ENCODE peak calls at places on chromosome 16, in ten cellular contexts. One of them, this sample, is unnamed.

GRCh38 chr16:88298882-88299745 is 83.6 kb upstream of the ZNF469 start:
- DNase-seq in adrenal gland: no peak
- DNase-seq in stomach: no peak
- DNase-seq in psoas muscle: no peak
- DNase-seq in RWPE1: no peak
- DNase-seq in GM06990: no peak
- DNase-seq in Calu3: no peak
- DNase-seq in AG10803: peak
- DNase-seq in WERI-Rb-1: no peak
- DNase-seq in H9: no peak
- DNase-seq in this sample: no peak

GRCh38 chr16:14641877-14642276 is 9.1 kb downstream of the BFAR start:
- DNase-seq in adrenal gland: no peak
- DNase-seq in stomach: no peak
- DNase-seq in psoas muscle: no peak
- DNase-seq in RWPE1: no peak
- DNase-seq in GM06990: no peak
- DNase-seq in Calu3: no peak
- DNase-seq in AG10803: no peak
- DNase-seq in WERI-Rb-1: no peak
- DNase-seq in H9: peak
- DNase-seq in this sample: no peak

GRCh38 chr16:55462241-55462640 is 16.8 kb upstream of the MMP2 start:
- DNase-seq in adrenal gland: no peak
- DNase-seq in stomach: no peak
- DNase-seq in psoas muscle: no peak
- DNase-seq in RWPE1: no peak
- DNase-seq in GM06990: no peak
- DNase-seq in Calu3: no peak
- DNase-seq in AG10803: no peak
- DNase-seq in WERI-Rb-1: peak
- DNase-seq in H9: no peak
- DNase-seq in this sample: no peak

GRCh38 chr16:67900156-67900555 is 7.1 kb downstream of the PSKH1 start:
- DNase-seq in adrenal gland: no peak
- DNase-seq in stomach: no peak
- DNase-seq in psoas muscle: no peak
- DNase-seq in RWPE1: no peak
- DNase-seq in GM06990: no peak
- DNase-seq in Calu3: no peak
- DNase-seq in AG10803: no peak
- DNase-seq in WERI-Rb-1: no peak
- DNase-seq in H9: no peak
- DNase-seq in this sample: no peak

GRCh38 chr16:19377864-19378263 is 39.8 kb upstream of the TMC5 start:
- DNase-seq in adrenal gland: no peak
- DNase-seq in stomach: no peak
- DNase-seq in psoas muscle: no peak
- DNase-seq in RWPE1: peak
- DNase-seq in GM06990: no peak
- DNase-seq in Calu3: no peak
- DNase-seq in AG10803: no peak
- DNase-seq in WERI-Rb-1: no peak
- DNase-seq in H9: no peak
- DNase-seq in this sample: no peak

GRCh38 chr16:9836118-9836736 is 346.0 kb downstream of the GRIN2A start:
- DNase-seq in adrenal gland: peak
- DNase-seq in stomach: no peak
- DNase-seq in psoas muscle: no peak
- DNase-seq in RWPE1: peak
- DNase-seq in GM06990: no peak
- DNase-seq in Calu3: peak
- DNase-seq in AG10803: peak
- DNase-seq in WERI-Rb-1: no peak
- DNase-seq in H9: no peak
- DNase-seq in this sample: no peak

GRCh38 chr16:15950167-15950854 is 895 bp downstream of the ABCC1 start:
- DNase-seq in adrenal gland: no peak
- DNase-seq in stomach: peak
- DNase-seq in psoas muscle: no peak
- DNase-seq in RWPE1: peak
- DNase-seq in GM06990: peak
- DNase-seq in Calu3: peak
- DNase-seq in AG10803: peak
- DNase-seq in WERI-Rb-1: peak
- DNase-seq in H9: no peak
- DNase-seq in this sample: peak

GRCh38 chr16:22643886-22644285 is 133.2 kb downstream of the NPIPB5 start:
- DNase-seq in adrenal gland: no peak
- DNase-seq in stomach: no peak
- DNase-seq in psoas muscle: no peak
- DNase-seq in RWPE1: no peak
- DNase-seq in GM06990: no peak
- DNase-seq in Calu3: no peak
- DNase-seq in AG10803: no peak
- DNase-seq in WERI-Rb-1: no peak
- DNase-seq in H9: no peak
- DNase-seq in this sample: no peak

GRCh38 chr16:22220076-22220453 is 14.0 kb downstream of the EEF2K start:
- DNase-seq in adrenal gland: no peak
- DNase-seq in stomach: no peak
- DNase-seq in psoas muscle: peak
- DNase-seq in RWPE1: no peak
- DNase-seq in GM06990: no peak
- DNase-seq in Calu3: no peak
- DNase-seq in AG10803: peak
- DNase-seq in WERI-Rb-1: no peak
- DNase-seq in H9: no peak
- DNase-seq in this sample: no peak

GRCh38 chr16:24035127-24035842 is 199.5 kb downstream of the PRKCB start:
- DNase-seq in adrenal gland: no peak
- DNase-seq in stomach: no peak
- DNase-seq in psoas muscle: no peak
- DNase-seq in RWPE1: no peak
- DNase-seq in GM06990: no peak
- DNase-seq in Calu3: no peak
- DNase-seq in AG10803: no peak
- DNase-seq in WERI-Rb-1: no peak
- DNase-seq in H9: no peak
- DNase-seq in this sample: no peak

GRCh38 chr16:50593410-50594139 is 45.4 kb downstream of the NKD1 start:
- DNase-seq in adrenal gland: no peak
- DNase-seq in stomach: no peak
- DNase-seq in psoas muscle: no peak
- DNase-seq in RWPE1: no peak
- DNase-seq in GM06990: no peak
- DNase-seq in Calu3: no peak
- DNase-seq in AG10803: no peak
- DNase-seq in WERI-Rb-1: peak
- DNase-seq in H9: peak
- DNase-seq in this sample: no peak
- TF ChIP-seq CTCF in adrenal gland: no peak
- TF ChIP-seq CTCF in stomach: no peak
- TF ChIP-seq CTCF in psoas muscle: no peak
- TF ChIP-seq CTCF in RWPE1: no peak
- TF ChIP-seq CTCF in GM06990: no peak
- TF ChIP-seq CTCF in Calu3: no peak
- TF ChIP-seq CTCF in AG10803: peak
- TF ChIP-seq CTCF in WERI-Rb-1: peak
- TF ChIP-seq CTCF in H9: peak
- TF ChIP-seq CTCF in this sample: peak

GRCh38 chr16:11869657-11870228 is 18.4 kb upstream of the RSL1D1 start:
- DNase-seq in adrenal gland: no peak
- DNase-seq in stomach: no peak
- DNase-seq in psoas muscle: no peak
- DNase-seq in RWPE1: no peak
- DNase-seq in GM06990: no peak
- DNase-seq in Calu3: no peak
- DNase-seq in AG10803: no peak
- DNase-seq in WERI-Rb-1: no peak
- DNase-seq in H9: no peak
- DNase-seq in this sample: no peak

GRCh38 chr16:11876306-11876705 is 25.0 kb upstream of the RSL1D1 start:
- DNase-seq in adrenal gland: no peak
- DNase-seq in stomach: no peak
- DNase-seq in psoas muscle: no peak
- DNase-seq in RWPE1: no peak
- DNase-seq in GM06990: no peak
- DNase-seq in Calu3: no peak
- DNase-seq in AG10803: no peak
- DNase-seq in WERI-Rb-1: no peak
- DNase-seq in H9: no peak
- DNase-seq in this sample: no peak

GRCh38 chr16:11875721-11876120 is 24.4 kb upstream of the RSL1D1 start:
- DNase-seq in adrenal gland: no peak
- DNase-seq in stomach: no peak
- DNase-seq in psoas muscle: no peak
- DNase-seq in RWPE1: no peak
- DNase-seq in GM06990: no peak
- DNase-seq in Calu3: no peak
- DNase-seq in AG10803: no peak
- DNase-seq in WERI-Rb-1: no peak
- DNase-seq in H9: no peak
- DNase-seq in this sample: no peak

GRCh38 chr16:11868412-11868980 is 17.2 kb upstream of the RSL1D1 start:
- DNase-seq in adrenal gland: no peak
- DNase-seq in stomach: no peak
- DNase-seq in psoas muscle: no peak
- DNase-seq in RWPE1: no peak
- DNase-seq in GM06990: no peak
- DNase-seq in Calu3: no peak
- DNase-seq in AG10803: no peak
- DNase-seq in WERI-Rb-1: no peak
- DNase-seq in H9: no peak
- DNase-seq in this sample: no peak

DNA sequence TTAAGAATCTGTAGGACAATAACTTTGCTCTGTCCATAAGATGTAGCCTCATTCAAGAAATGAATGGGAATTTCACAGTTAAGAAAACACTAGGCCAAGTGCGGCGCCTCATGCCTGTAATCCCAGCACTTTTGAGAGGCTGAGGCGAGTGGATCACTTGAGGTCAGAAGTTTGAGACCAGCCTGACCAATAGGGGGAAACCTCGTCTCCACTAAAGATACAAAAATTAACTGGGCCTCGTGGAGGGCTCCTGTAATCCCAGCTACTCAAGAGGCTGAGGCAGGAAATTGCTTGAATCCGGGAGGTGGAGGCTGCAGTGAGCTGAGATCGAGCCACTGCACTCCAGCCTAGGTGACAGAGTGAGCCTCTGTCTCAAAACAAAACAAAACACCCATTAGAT is 19.9 kb upstream of the RSL1D1 start:
- DNase-seq in adrenal gland: no peak
- DNase-seq in stomach: no peak
- DNase-seq in psoas muscle: no peak
- DNase-seq in RWPE1: no peak
- DNase-seq in GM06990: no peak
- DNase-seq in Calu3: no peak
- DNase-seq in AG10803: peak
- DNase-seq in WERI-Rb-1: peak
- DNase-seq in H9: peak
- DNase-seq in this sample: no peak
- TF ChIP-seq CTCF in adrenal gland: no peak
- TF ChIP-seq CTCF in stomach: no peak
- TF ChIP-seq CTCF in psoas muscle: no peak
- TF ChIP-seq CTCF in RWPE1: peak
- TF ChIP-seq CTCF in GM06990: peak
- TF ChIP-seq CTCF in Calu3: no peak
- TF ChIP-seq CTCF in AG10803: peak
- TF ChIP-seq CTCF in WERI-Rb-1: peak
- TF ChIP-seq CTCF in H9: peak
- TF ChIP-seq CTCF in this sample: peak

GRCh38 chr16:64452446-64452845 is 669.4 kb downstream of the CDH11 start:
- DNase-seq in adrenal gland: no peak
- DNase-seq in stomach: no peak
- DNase-seq in psoas muscle: no peak
- DNase-seq in RWPE1: no peak
- DNase-seq in GM06990: no peak
- DNase-seq in Calu3: no peak
- DNase-seq in AG10803: no peak
- DNase-seq in WERI-Rb-1: no peak
- DNase-seq in H9: no peak
- DNase-seq in this sample: no peak

GRCh38 chr16:64453643-64454042 is 668.2 kb downstream of the CDH11 start:
- DNase-seq in adrenal gland: no peak
- DNase-seq in stomach: no peak
- DNase-seq in psoas muscle: no peak
- DNase-seq in RWPE1: no peak
- DNase-seq in GM06990: no peak
- DNase-seq in Calu3: no peak
- DNase-seq in AG10803: no peak
- DNase-seq in WERI-Rb-1: no peak
- DNase-seq in H9: no peak
- DNase-seq in this sample: no peak

GRCh38 chr16:64459821-64460220 is 662.0 kb downstream of the CDH11 start:
- DNase-seq in adrenal gland: no peak
- DNase-seq in stomach: peak
- DNase-seq in psoas muscle: no peak
- DNase-seq in RWPE1: no peak
- DNase-seq in GM06990: no peak
- DNase-seq in Calu3: no peak
- DNase-seq in AG10803: peak
- DNase-seq in WERI-Rb-1: no peak
- DNase-seq in H9: no peak
- DNase-seq in this sample: no peak

GRCh38 chr16:64459402-64459801 is 662.5 kb downstream of the CDH11 start:
- DNase-seq in adrenal gland: no peak
- DNase-seq in stomach: no peak
- DNase-seq in psoas muscle: no peak
- DNase-seq in RWPE1: no peak
- DNase-seq in GM06990: no peak
- DNase-seq in Calu3: no peak
- DNase-seq in AG10803: no peak
- DNase-seq in WERI-Rb-1: no peak
- DNase-seq in H9: no peak
- DNase-seq in this sample: no peak

DNA sequence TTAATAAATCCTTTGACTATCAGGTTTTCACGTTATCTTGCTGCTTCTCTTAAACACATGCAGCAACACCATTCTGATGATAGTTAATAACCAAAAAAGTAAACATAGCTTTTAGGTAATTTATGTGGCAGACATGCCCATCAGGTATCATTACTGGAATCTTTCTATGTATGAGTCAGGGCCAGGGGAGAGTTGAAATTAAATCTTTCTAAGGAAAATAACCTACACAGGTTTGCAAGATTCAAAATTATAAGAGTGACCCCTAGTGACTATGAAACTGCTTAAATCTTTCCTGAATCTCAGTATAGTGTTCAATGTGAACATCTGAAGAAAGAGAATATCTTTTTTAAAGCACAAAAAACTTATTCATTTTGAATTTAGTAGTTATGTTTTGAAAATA is 666.6 kb downstream of the CDH11 start:
- DNase-seq in adrenal gland: no peak
- DNase-seq in stomach: no peak
- DNase-seq in psoas muscle: no peak
- DNase-seq in RWPE1: no peak
- DNase-seq in GM06990: no peak
- DNase-seq in Calu3: no peak
- DNase-seq in AG10803: peak
- DNase-seq in WERI-Rb-1: no peak
- DNase-seq in H9: no peak
- DNase-seq in this sample: no peak
- TF ChIP-seq CTCF in adrenal gland: peak
- TF ChIP-seq CTCF in stomach: no peak
- TF ChIP-seq CTCF in psoas muscle: peak
- TF ChIP-seq CTCF in RWPE1: no peak
- TF ChIP-seq CTCF in GM06990: no peak
- TF ChIP-seq CTCF in Calu3: no peak
- TF ChIP-seq CTCF in AG10803: peak
- TF ChIP-seq CTCF in WERI-Rb-1: no peak
- TF ChIP-seq CTCF in H9: peak
- TF ChIP-seq CTCF in this sample: no peak

GRCh38 chr16:714558-715447 is at the start of gene METRN:
- DNase-seq in adrenal gland: peak
- DNase-seq in stomach: peak
- DNase-seq in psoas muscle: peak
- DNase-seq in RWPE1: peak
- DNase-seq in GM06990: peak
- DNase-seq in Calu3: peak
- DNase-seq in AG10803: peak
- DNase-seq in WERI-Rb-1: peak
- DNase-seq in H9: peak
- DNase-seq in this sample: peak
- TF ChIP-seq CTCF in adrenal gland: no peak
- TF ChIP-seq CTCF in stomach: no peak
- TF ChIP-seq CTCF in psoas muscle: no peak
- TF ChIP-seq CTCF in RWPE1: no peak
- TF ChIP-seq CTCF in GM06990: no peak
- TF ChIP-seq CTCF in Calu3: no peak
- TF ChIP-seq CTCF in AG10803: no peak
- TF ChIP-seq CTCF in WERI-Rb-1: no peak
- TF ChIP-seq CTCF in H9: no peak
- TF ChIP-seq CTCF in this sample: no peak

This sample was measured in D721Med.